ENCODE peak calls at places on chromosomes 12 and 14, in seven cellular contexts. O is tibial artery, M is endothelial cell of umbilical vein, E is lung, N is NB4, H is Caco-2, G is GM12878. Q is an unnamed sample.

GRCh38 chr12:118034429-118035193 is 18.1 kb downstream of the RFC5 start:
- DNase-seq in H (peak; percentile 72), M (peak; percentile 24), O (no peak), E (no peak), N (peak; percentile 27), G (no peak), Q (no peak)

GRCh38 chr12:106794369-106794768 is 19.9 kb downstream of the RIC8B start:
- DNase-seq in H (no peak), E (no peak), M (no peak), O (no peak), N (no peak), G (no peak), Q (no peak)

GRCh38 chr14:49428076-49428475 is 158.1 kb downstream of the RPS29 start:
- DNase-seq in E (no peak), N (no peak), H (no peak), O (no peak), M (no peak), G (no peak), Q (no peak)

GRCh38 chr12:48796976-48797375 is 8.1 kb upstream of the ADCY6 start:
- DNase-seq in E (no peak), N (peak; percentile 88), O (no peak), M (no peak), G (no peak), H (no peak), Q (no peak)

GRCh38 chr12:42507589-42507988 is 82.0 kb downstream of the PRICKLE1 start:
- DNase-seq in M (no peak), N (no peak), O (no peak), E (no peak), G (no peak), H (no peak), Q (no peak)

GRCh38 chr14:77154421-77154820 is 12.8 kb upstream of the ZDHHC22 start:
- DNase-seq in N (no peak), H (no peak), M (no peak), G (no peak), E (no peak), O (no peak), Q (no peak)

GRCh38 chr14:37610945-37611523 is 15.6 kb downstream of the TTC6 start:
- DNase-seq in N (no peak), O (no peak), H (no peak), G (no peak), E (no peak), M (no peak), Q (no peak)

GRCh38 chr14:85288041-85288440 is 241.9 kb upstream of the FLRT2 start:
- DNase-seq in G (no peak), O (no peak), E (no peak), H (no peak), M (no peak), N (no peak), Q (no peak)

GRCh38 chr12:42810006-42810405 is 220.5 kb upstream of the PRICKLE1 start:
- DNase-seq in N (no peak), M (no peak), O (no peak), G (no peak), E (no peak), H (no peak), Q (no peak)

GRCh38 chr12:50991296-50991695 is 34.9 kb downstream of the SLC11A2 start:
- DNase-seq in H (no peak), M (peak; percentile 57), O (no peak), N (no peak), G (no peak), E (no peak), Q (no peak)

GRCh38 chr12:111024205-111024794 is 103.9 kb upstream of the MYL2 start:
- DNase-seq in M (peak; percentile 30), G (peak; percentile 4), H (peak; percentile 80), E (peak; percentile 33), N (peak; percentile 67), O (no peak), Q (no peak)

GRCh38 chr14:101552786-101553231 is 8.5 kb upstream of the DIO3 start:
- DNase-seq in N (no peak), M (no peak), O (no peak), H (no peak), E (no peak), G (no peak), Q (no peak)

GRCh38 chr12:54996235-54996634 is 11.7 kb upstream of the TESPA1 start:
- DNase-seq in E (no peak), M (no peak), G (no peak), H (no peak), O (no peak), N (no peak), Q (no peak)

GRCh38 chr12:88775742-88776151 is 195.5 kb upstream of the KITLG start:
- DNase-seq in H (no peak), N (no peak), O (no peak), M (peak; percentile 54), E (no peak), G (no peak), Q (no peak)

GRCh38 chr14:75363156-75363555 is 64.7 kb upstream of the JDP2 start:
- DNase-seq in N (no peak), M (no peak), O (no peak), H (no peak), E (no peak), G (no peak), Q (no peak)

GRCh38 chr14:101876539-101876938 is 87.8 kb upstream of the DYNC1H1 start:
- DNase-seq in H (no peak), M (peak; percentile 99), O (peak; percentile 81), E (peak; percentile 66), G (peak; percentile 75), N (peak; percentile 82), Q (peak; percentile 85)

GRCh38 chr14:104462651-104463630 is 116.6 kb upstream of the C14orf180 start:
- DNase-seq in G (no peak), E (peak; percentile 19), O (peak; percentile 48), N (no peak), M (no peak), H (no peak), Q (no peak)

GRCh38 chr12:46088040-46088439 is 97.7 kb upstream of the SCAF11 start:
- DNase-seq in N (no peak), H (no peak), G (no peak), O (no peak), E (no peak), M (no peak), Q (no peak)

GRCh38 chr12:47078733-47079364 is 572 bp upstream of the PCED1B start:
- DNase-seq in G (no peak), N (no peak), O (peak; percentile 82), H (peak; percentile 16), M (peak; percentile 39), E (no peak), Q (peak; percentile 34)

GRCh38 chr12:123050331-123050809 is 69.9 kb downstream of the ARL6IP4 start:
- DNase-seq in N (no peak), M (no peak), H (no peak), E (no peak), O (no peak), G (no peak), Q (peak; percentile 62)

GRCh38 chr12:26239508-26240328 is 44.3 kb downstream of the SSPN start:
- DNase-seq in M (no peak), H (no peak), N (peak; percentile 94), E (no peak), O (peak; percentile 91), G (no peak), Q (peak; percentile 41)

GRCh38 chr12:54689034-54689372 is 40.8 kb upstream of the DCD start:
- DNase-seq in O (no peak), M (no peak), N (no peak), H (no peak), E (no peak), G (no peak), Q (no peak)

GRCh38 chr12:13289644-13290285 is 93.2 kb downstream of the EMP1 start:
- DNase-seq in N (no peak), G (no peak), H (no peak), O (no peak), M (no peak), E (no peak), Q (no peak)

GRCh38 chr14:36939265-36939664 is 233.1 kb downstream of the SLC25A21 start:
- DNase-seq in O (no peak), H (no peak), M (no peak), E (no peak), N (no peak), G (no peak), Q (no peak)

GRCh38 chr14:23446291-23446851 is 10.9 kb upstream of the MYH7 start:
- DNase-seq in N (no peak), E (no peak), G (no peak), H (no peak), M (no peak), O (peak; percentile 55), Q (no peak)

GRCh38 chr12:104059963-104060362 is 4.4 kb upstream of the HCFC2 start:
- DNase-seq in N (peak; percentile 30), G (no peak), M (no peak), H (no peak), E (no peak), O (no peak), Q (no peak)

GRCh38 chr12:43216490-43216889 is 335.5 kb downstream of the ADAMTS20 start:
- DNase-seq in O (no peak), M (no peak), H (no peak), N (no peak), E (no peak), G (no peak), Q (no peak)

DNA sequence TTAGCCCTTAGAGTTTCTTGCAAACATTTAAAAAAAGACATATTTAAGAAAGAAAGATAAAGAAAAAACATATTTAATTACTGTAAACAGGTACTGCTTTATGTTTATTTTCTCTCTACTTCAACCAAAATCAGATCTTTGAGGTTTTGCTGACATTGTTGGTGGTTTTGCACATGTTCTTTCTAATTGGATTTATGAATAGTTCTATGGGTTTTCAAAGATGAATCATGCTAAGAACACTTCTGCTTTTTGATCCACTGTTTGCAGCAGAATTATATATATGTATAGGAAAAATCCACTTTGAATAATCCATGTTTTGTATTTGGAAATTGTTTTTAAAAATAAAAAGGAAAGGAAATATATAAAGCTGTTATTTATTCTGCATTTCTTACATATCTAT is 78.4 kb downstream of the FRMD6 start:
- DNase-seq in G (no peak), M (no peak), H (no peak), E (no peak), N (peak; percentile 21), O (no peak), Q (no peak)
- H3K4me3 ChIP-seq in G (no peak overlapping the region), M (no peak overlapping the region), H (no peak overlapping the region), E (no peak overlapping the region), N (no peak overlapping the region), O (no peak overlapping the region), Q (no peak overlapping the region)

DNA sequence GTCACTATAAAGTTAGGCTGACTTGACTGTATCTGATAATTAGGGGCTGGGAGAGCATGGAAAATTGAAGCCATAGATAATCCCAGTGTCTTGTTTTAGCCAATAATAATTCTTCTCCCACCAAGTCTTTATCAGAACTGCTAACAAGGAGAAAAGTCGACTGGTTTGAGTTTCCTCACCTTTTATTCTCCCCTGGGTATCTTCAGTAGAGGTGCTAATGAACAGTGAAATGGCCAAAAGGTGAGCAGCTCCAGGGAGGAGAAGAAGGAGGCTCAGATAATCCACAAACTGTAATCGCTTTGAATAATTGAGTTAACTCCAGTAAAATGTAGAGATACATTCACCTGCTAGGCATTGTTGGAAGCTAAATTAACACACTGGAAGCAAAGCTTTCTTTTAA is 72.6 kb downstream of the ETV6 start:
- DNase-seq in E (no peak), M (no peak), N (no peak), O (no peak), H (no peak), G (no peak), Q (no peak)
- TF ChIP-seq CTCF in E (no peak), M (no peak), N (no peak), O (no peak), H (no peak), G (no peak), Q (no peak)

GRCh38 chr14:47674148-47674545 is 1.3 kb downstream of the MDGA2 start:
- DNase-seq in G (no peak), M (no peak), N (no peak), E (no peak), O (no peak), H (no peak), Q (no peak)
- H3K4me3 ChIP-seq in G (no peak overlapping the region), M (no peak overlapping the region), N (no peak overlapping the region), E (peak overlapping the region; percentile 6), O (no peak overlapping the region), H (no peak overlapping the region), Q (no peak overlapping the region)

GRCh38 chr12:40031965-40032364 is 73.9 kb downstream of the SLC2A13 start:
- DNase-seq in G (no peak), E (no peak), O (no peak), N (no peak), H (no peak), M (no peak), Q (no peak)
- TF ChIP-seq CTCF in G (no peak), E (no peak), O (no peak), N (no peak), H (no peak), M (no peak), Q (no peak)